ENCODE peak calls at places on chromosomes 11 and 22, in eight cellular contexts. Z, S, E, Y, R, J, K and W are unnamed samples. For H3K36me3, the result is how much of the 10 kb centered on the place peaks cover.

GRCh38 chr22:44299124-44299523 is 13.6 kb downstream of the SHISAL1 start:
- DNase-seq in Z (no peak), S (no peak), E (no peak), Y (no peak), R (no peak), J (no peak), K (no peak), W (no peak)

GRCh38 chr11:118924591-118925585 is 838 bp downstream of the BCL9L start:
- DNase-seq in Z (no peak), S (peak), E (peak), Y (peak), R (no peak), J (peak), K (peak), W (peak)

GRCh38 chr11:112016765-112017356 is 8.3 kb upstream of the DLAT start:
- DNase-seq in Z (no peak), S (no peak), E (no peak), Y (no peak), R (no peak), J (no peak), K (no peak), W (no peak)

GRCh38 chr11:74221816-74222215 is 50.7 kb downstream of the PPME1 start:
- DNase-seq in Z (no peak), S (no peak), E (no peak), Y (no peak), R (no peak), J (no peak), K (no peak), W (no peak)

GRCh38 chr11:59960502-59961381 is 3.1 kb upstream of the OOSP4A start:
- DNase-seq in Z (no peak), S (no peak), E (no peak), Y (no peak), R (no peak), J (no peak), K (no peak), W (no peak)

GRCh38 chr22:29457730-29458129 is 19.3 kb downstream of the RFPL1 start:
- DNase-seq in Z (no peak), S (no peak), E (no peak), Y (no peak), R (no peak), J (no peak), K (no peak), W (no peak)

GRCh38 chr11:105206633-105207032 is 67.1 kb upstream of the CARD18 start:
- DNase-seq in Z (no peak), S (no peak), E (no peak), Y (no peak), R (no peak), J (no peak), K (no peak), W (no peak)

GRCh38 chr11:132982769-132983168 is 549.5 kb downstream of the OPCML start:
- DNase-seq in Z (no peak), S (no peak), E (no peak), Y (no peak), R (no peak), J (no peak), K (no peak), W (no peak)

GRCh38 chr11:134074766-134075165 is 5.9 kb downstream of the JAM3 start:
- DNase-seq in Z (no peak), S (no peak), E (no peak), Y (no peak), R (no peak), J (no peak), K (no peak), W (no peak)

GRCh38 chr11:131530411-131530810 is 160.0 kb downstream of the NTM start:
- DNase-seq in Z (no peak), S (no peak), E (no peak), Y (no peak), R (no peak), J (no peak), K (no peak), W (no peak)

GRCh38 chr11:70826541-70826943 is 425.8 kb downstream of the SHANK2 start:
- DNase-seq in Z (no peak), S (no peak), E (peak), Y (no peak), R (no peak), J (peak), K (no peak), W (no peak)

GRCh38 chr11:87397250-87397649 is 359.5 kb downstream of the TMEM135 start:
- DNase-seq in Z (no peak), S (no peak), E (no peak), Y (no peak), R (no peak), J (no peak), K (no peak), W (no peak)

GRCh38 chr11:20670932-20671403 is 1.6 kb downstream of the NELL1 start:
- DNase-seq in Z (no peak), S (no peak), E (no peak), Y (no peak), R (no peak), J (no peak), K (no peak), W (no peak)

GRCh38 chr11:123775274-123775673 is 21.0 kb upstream of the OR6X1 start:
- DNase-seq in Z (no peak), S (no peak), E (no peak), Y (no peak), R (no peak), J (no peak), K (no peak), W (no peak)

GRCh38 chr11:35211952-35212351 is 73.0 kb downstream of the CD44 start:
- DNase-seq in Z (no peak), S (no peak), E (no peak), Y (no peak), R (no peak), J (no peak), K (no peak), W (no peak)

GRCh38 chr11:60944504-60945294 is 7.3 kb downstream of the SLC15A3 start:
- DNase-seq in Z (no peak), S (no peak), E (no peak), Y (no peak), R (no peak), J (no peak), K (no peak), W (no peak)

GRCh38 chr11:123469089-123469488 is 39.0 kb downstream of the GRAMD1B start:
- DNase-seq in Z (no peak), S (no peak), E (no peak), Y (no peak), R (no peak), J (no peak), K (peak), W (no peak)

GRCh38 chr11:56932572-56933235 is 56.0 kb upstream of the OR5AK2 start:
- DNase-seq in Z (peak), S (no peak), E (no peak), Y (no peak), R (no peak), J (no peak), K (no peak), W (no peak)

GRCh38 chr11:47376543-47377371 is 1.6 kb downstream of the SPI1 start:
- DNase-seq in Z (no peak), S (peak), E (no peak), Y (peak), R (no peak), J (peak), K (peak), W (peak)

GRCh38 chr11:17792161-17792560 is 57.6 kb downstream of the KCNC1 start:
- DNase-seq in Z (no peak), S (no peak), E (no peak), Y (no peak), R (no peak), J (no peak), K (no peak), W (no peak)

GRCh38 chr11:73734996-73735395 is 25.9 kb downstream of the RAB6A start:
- DNase-seq in Z (no peak), S (no peak), E (no peak), Y (no peak), R (no peak), J (no peak), K (no peak), W (no peak)

GRCh38 chr11:74269161-74269809 is 42.2 kb downstream of the P4HA3 start:
- DNase-seq in Z (no peak), S (no peak), E (no peak), Y (no peak), R (no peak), J (no peak), K (no peak), W (no peak)

GRCh38 chr11:91220476-91221202 is 997.8 kb upstream of the CHORDC1 start:
- DNase-seq in Z (no peak), S (no peak), E (no peak), Y (no peak), R (no peak), J (no peak), K (no peak), W (no peak)

GRCh38 chr11:69605737-69606526 is 35.0 kb upstream of the CCND1 start:
- DNase-seq in Z (no peak), S (no peak), E (no peak), Y (no peak), R (no peak), J (no peak), K (no peak), W (no peak)

GRCh38 chr11:120034881-120035620 is 102.9 kb downstream of the TRIM29 start:
- DNase-seq in Z (no peak), S (no peak), E (no peak), Y (no peak), R (no peak), J (no peak), K (no peak), W (no peak)

GRCh38 chr11:9524001-9524400 is 49.5 kb upstream of the WEE1 start:
- DNase-seq in Z (no peak), S (no peak), E (no peak), Y (no peak), R (no peak), J (no peak), K (no peak), W (no peak)

GRCh38 chr22:46462726-46463371 is 74.6 kb downstream of the CELSR1 start:
- DNase-seq in Z (no peak), S (no peak), E (no peak), Y (no peak), R (no peak), J (no peak), K (no peak), W (no peak)

GRCh38 chr11:73308963-73309960 is 1.2 kb downstream of the ARHGEF17 start:
- DNase-seq in Z (peak), S (no peak), E (peak), Y (peak), R (peak), J (peak), K (peak), W (peak)

GRCh38 chr11:76834151-76834550 is 26.6 kb upstream of the ACER3 start:
- DNase-seq in Z (no peak), S (no peak), E (no peak), Y (no peak), R (no peak), J (no peak), K (no peak), W (no peak)

GRCh38 chr22:30755760-30756124 is 61.1 kb downstream of the OSBP2 start:
- DNase-seq in Z (no peak), S (no peak), E (no peak), Y (no peak), R (no peak), J (no peak), K (no peak), W (no peak)
- H3K4me3 ChIP-seq in Z (no peak), S (no peak), E (no peak), Y (no peak), R (no peak), J (no peak), K (no peak), W (no peak)

GRCh38 chr22:20087319-20088262 is 7.5 kb downstream of the DGCR8 start:
- DNase-seq in Z (no peak), S (no peak), E (no peak), Y (no peak), R (no peak), J (no peak), K (no peak), W (peak)
- H3K36me3 ChIP-seq in Z (under half), S (under half), E (half or more), Y (half or more), R (half or more), J (half or more), K (half or more), W (half or more)

GRCh38 chr22:23803001-23803819 is 16.4 kb downstream of the SMARCB1 start:
- DNase-seq in Z (no peak), S (peak), E (no peak), Y (no peak), R (no peak), J (no peak), K (no peak), W (peak)

GRCh38 chr22:23804781-23805291 is 18.1 kb downstream of the SMARCB1 start:
- DNase-seq in Z (no peak), S (peak), E (no peak), Y (no peak), R (no peak), J (no peak), K (no peak), W (peak)

GRCh38 chr22:23800297-23801237 is 13.8 kb downstream of the SMARCB1 start:
- DNase-seq in Z (no peak), S (peak), E (no peak), Y (no peak), R (no peak), J (no peak), K (no peak), W (peak)

GRCh38 chr22:23801238-23801821 is 14.6 kb downstream of the SMARCB1 start:
- DNase-seq in Z (no peak), S (no peak), E (no peak), Y (no peak), R (no peak), J (peak), K (no peak), W (peak)

GRCh38 chr22:23801886-23802377 is 15.2 kb downstream of the SMARCB1 start:
- DNase-seq in Z (no peak), S (no peak), E (no peak), Y (no peak), R (no peak), J (no peak), K (no peak), W (peak)
- TF ChIP-seq CTCF in Z (no peak), S (no peak), E (no peak), Y (no peak), R (no peak), J (no peak), K (no peak), W (no peak)

GRCh38 chr11:29166306-29166705 is 850.5 kb downstream of the KCNA4 start:
- DNase-seq in Z (no peak), S (no peak), E (no peak), Y (no peak), R (no peak), J (no peak), K (no peak), W (no peak)

GRCh38 chr11:29173660-29174062 is 843.2 kb downstream of the KCNA4 start:
- DNase-seq in Z (no peak), S (no peak), E (no peak), Y (no peak), R (no peak), J (no peak), K (no peak), W (no peak)

DNA sequence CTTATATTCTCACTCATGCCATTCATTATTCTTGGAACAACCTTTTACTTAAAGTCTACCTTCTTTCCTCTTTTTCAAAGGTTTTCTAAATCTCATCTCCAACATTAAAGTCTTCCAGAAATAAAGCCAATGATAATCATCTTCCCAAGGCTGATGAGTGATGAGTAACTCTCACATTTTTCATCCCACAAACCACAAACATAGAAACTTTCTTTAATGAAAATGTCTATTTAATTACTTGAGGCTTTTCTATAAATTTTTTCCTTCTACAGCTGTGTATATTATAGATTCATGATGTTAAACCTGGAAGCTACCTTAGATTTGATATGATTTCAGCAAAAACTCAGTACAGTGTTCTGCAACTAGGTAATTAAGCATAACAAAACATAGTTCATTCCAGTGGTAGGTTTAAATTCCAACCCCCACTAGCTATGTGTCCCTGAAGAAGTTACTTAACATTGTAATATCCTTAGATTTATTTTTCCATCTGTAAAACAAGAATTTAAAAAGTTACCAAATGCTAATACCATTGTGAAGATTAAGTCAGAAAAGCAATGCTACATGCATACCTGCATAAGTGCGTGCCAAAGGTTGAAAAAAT is 845.4 kb downstream of the KCNA4 start:
- DNase-seq in Z (no peak), S (no peak), E (no peak), Y (no peak), R (no peak), J (no peak), K (no peak), W (no peak)
- H3K4me3 ChIP-seq in Z (no peak), S (no peak), E (no peak), Y (no peak), R (no peak), J (no peak), K (no peak), W (no peak)

GRCh38 chr22:50459016-50459415 is 15.8 kb downstream of the SBF1 start:
- DNase-seq in Z (no peak), S (no peak), E (no peak), Y (no peak), R (no peak), J (no peak), K (no peak), W (no peak)

GRCh38 chr22:50456026-50456425 is 18.8 kb downstream of the SBF1 start:
- DNase-seq in Z (no peak), S (no peak), E (no peak), Y (no peak), R (no peak), J (peak), K (no peak), W (no peak)

GRCh38 chr22:50454556-50455075 is 20.2 kb downstream of the SBF1 start:
- DNase-seq in Z (no peak), S (no peak), E (no peak), Y (no peak), R (no peak), J (no peak), K (no peak), W (no peak)

GRCh38 chr22:50455201-50455600 is 19.6 kb downstream of the SBF1 start:
- DNase-seq in Z (no peak), S (no peak), E (no peak), Y (no peak), R (no peak), J (no peak), K (no peak), W (no peak)

GRCh38 chr22:50456466-50457234 is 18.2 kb downstream of the SBF1 start:
- DNase-seq in Z (no peak), S (no peak), E (no peak), Y (no peak), R (no peak), J (peak), K (no peak), W (no peak)
- H3K36me3 ChIP-seq in Z (under half), S (half or more), E (half or more), Y (half or more), R (half or more), J (half or more), K (half or more), W (half or more)

GRCh38 chr11:75767228-75767572 is 1.4 kb upstream of the DGAT2 start:
- DNase-seq in Z (no peak), S (no peak), E (no peak), Y (no peak), R (no peak), J (no peak), K (no peak), W (no peak)
- TF ChIP-seq CTCF in Z (no peak), S (no peak), E (no peak), Y (no peak), R (no peak), J (no peak), K (no peak), W (no peak)

GRCh38 chr22:20022231-20023069 is 1.5 kb downstream of the TANGO2 start:
- DNase-seq in Z (no peak), S (no peak), E (no peak), Y (no peak), R (no peak), J (no peak), K (no peak), W (no peak)
- H3K4me3 ChIP-seq in Z (peak), S (peak), E (peak), Y (peak), R (peak), J (no peak), K (peak), W (peak)

GRCh38 chr11:117191680-117192400 is 7.3 kb upstream of the TAGLN start:
- DNase-seq in Z (no peak), S (no peak), E (no peak), Y (peak), R (no peak), J (no peak), K (no peak), W (peak)
- H3K36me3 ChIP-seq in Z (under half), S (under half), E (half or more), Y (under half), R (half or more), J (under half), K (half or more), W (half or more)

DNA sequence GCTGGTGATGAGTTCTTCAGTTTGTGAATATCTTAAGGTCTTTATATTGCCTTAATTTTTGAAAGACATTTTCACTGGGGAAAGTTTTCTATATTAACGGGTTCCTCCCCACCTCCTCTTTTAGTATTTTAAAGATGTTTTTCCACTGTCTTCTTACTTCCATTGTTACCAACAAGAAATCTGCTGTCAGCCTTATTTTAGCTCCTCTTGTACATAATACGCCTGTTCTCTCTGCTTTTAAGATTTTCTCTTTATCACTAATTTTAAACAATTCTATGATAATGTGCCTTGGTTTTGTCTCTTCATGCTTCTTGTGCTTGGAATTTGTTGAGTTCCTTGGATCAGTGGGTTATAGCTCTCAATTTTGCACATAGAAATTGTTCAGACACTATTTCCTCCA is 280.4 kb downstream of the DCDC1 start:
- DNase-seq in Z (no peak), S (no peak), E (no peak), Y (no peak), R (no peak), J (no peak), K (no peak), W (no peak)
- TF ChIP-seq CTCF in Z (no peak), S (no peak), E (no peak), Y (no peak), R (no peak), J (no peak), K (no peak), W (no peak)